ENCODE peak calls at places on chromosome 22, in six cellular contexts. J is fibroblast of pulmonary artery; Q is OCI-M1; O is activated naive CD4-positive, alpha-beta T cell treated with Interleukin-2 at 50 U/mL for 16 hours; W is NCI-H226; D is AG10803. V is an unnamed sample.
A peak's percentile ranks its signal among the peaks of the same experiment; 100 is the strongest.

GRCh38 chr22:32761251-32761903 is 40.1 kb upstream of the TIMP3 start:
- DNase-seq in O (no peak), Q (no peak), D (peak; percentile 31), W (no peak), J (no peak), V (no peak)

GRCh38 chr22:42992092-42992491 is 22.9 kb downstream of the PACSIN2 start:
- DNase-seq in D (no peak), W (no peak), Q (no peak), O (no peak), J (no peak), V (no peak)

GRCh38 chr22:38982008-38982927 is at the start of gene APOBEC3B:
- DNase-seq in D (peak; percentile 90), Q (peak; percentile 98), J (peak; percentile 89), W (peak; percentile 84), O (peak; percentile 60), V (peak; percentile 95)

GRCh38 chr22:23109441-23109978 is 32.3 kb downstream of the RSPH14 start:
- DNase-seq in D (no peak), J (no peak), W (no peak), Q (no peak), O (no peak), V (no peak)

GRCh38 chr22:44289429-44290171 is 23.2 kb downstream of the SHISAL1 start:
- DNase-seq in D (peak; percentile 83), W (no peak), O (no peak), Q (no peak), J (no peak), V (peak; percentile 21)

GRCh38 chr22:27107824-27108223 is 450.4 kb downstream of the MIAT start:
- DNase-seq in O (no peak), W (peak; percentile 85), D (peak; percentile 96), Q (peak; percentile 63), J (peak; percentile 88), V (peak; percentile 40)

GRCh38 chr22:30245985-30246901 is at the start of gene LIF:
- DNase-seq in O (peak; percentile 67), D (peak; percentile 44), J (peak; percentile 74), Q (peak; percentile 67), W (peak; percentile 57), V (peak; percentile 69)

GRCh38 chr22:45223304-45224117 is 17.2 kb downstream of the KIAA0930 start:
- DNase-seq in D (no peak), W (no peak), Q (peak; percentile 15), J (no peak), O (no peak), V (no peak)

GRCh38 chr22:37609240-37610152 is 862 bp downstream of the GGA1 start:
- DNase-seq in J (peak; percentile 21), D (no peak), O (no peak), Q (peak; percentile 75), W (no peak), V (no peak)

GRCh38 chr22:32698926-32699619 is 102.4 kb upstream of the TIMP3 start:
- DNase-seq in D (no peak), W (no peak), J (no peak), Q (no peak), O (no peak), V (peak; percentile 40)

GRCh38 chr22:24063986-24064385 is 52.9 kb downstream of the CABIN1 start:
- DNase-seq in D (no peak), J (no peak), O (no peak), Q (no peak), W (no peak), V (no peak)